ENCODE peak calls at places on chromosomes 3 and 15, in ten cellular contexts. One of them, this sample, is unnamed.

GRCh38 chr3:175426805-175427204 is 567.7 kb downstream of the NAALADL2 start:
- DNase-seq in cardiac muscle cell: no peak
- DNase-seq in non-pigmented ciliary epithelial cell: no peak
- DNase-seq in naive thymus-derived CD4-positive, alpha-beta T cell: no peak
- DNase-seq in T-helper 2 cell: no peak
- DNase-seq in stimulated activated CD4-positive, alpha-beta T cell treated with anti-CD3 and anti-CD28 coated beads, Interleukin-1b, Interleukin-23, amount 100 ng/mL, for 24 hours: no peak
- DNase-seq in fibroblast of villous mesenchyme: no peak
- DNase-seq in GM12865: no peak
- DNase-seq in nephron progenitor cell: no peak
- DNase-seq in psoas muscle: no peak
- DNase-seq in this sample: no peak

GRCh38 chr3:15108082-15108545 is 9.2 kb upstream of the RBSN start:
- DNase-seq in cardiac muscle cell: peak
- DNase-seq in non-pigmented ciliary epithelial cell: no peak
- DNase-seq in naive thymus-derived CD4-positive, alpha-beta T cell: peak
- DNase-seq in T-helper 2 cell: peak
- DNase-seq in stimulated activated CD4-positive, alpha-beta T cell treated with anti-CD3 and anti-CD28 coated beads, Interleukin-1b, Interleukin-23, amount 100 ng/mL, for 24 hours: peak
- DNase-seq in fibroblast of villous mesenchyme: peak
- DNase-seq in GM12865: peak
- DNase-seq in nephron progenitor cell: peak
- DNase-seq in psoas muscle: peak
- DNase-seq in this sample: peak

GRCh38 chr3:54791552-54792156 is 136.2 kb downstream of the LRTM1 start:
- DNase-seq in cardiac muscle cell: no peak
- DNase-seq in non-pigmented ciliary epithelial cell: no peak
- DNase-seq in naive thymus-derived CD4-positive, alpha-beta T cell: no peak
- DNase-seq in T-helper 2 cell: no peak
- DNase-seq in stimulated activated CD4-positive, alpha-beta T cell treated with anti-CD3 and anti-CD28 coated beads, Interleukin-1b, Interleukin-23, amount 100 ng/mL, for 24 hours: no peak
- DNase-seq in fibroblast of villous mesenchyme: no peak
- DNase-seq in GM12865: no peak
- DNase-seq in nephron progenitor cell: no peak
- DNase-seq in psoas muscle: no peak
- DNase-seq in this sample: no peak

GRCh38 chr3:183013074-183013473 is 32.7 kb upstream of the DCUN1D1 start:
- DNase-seq in cardiac muscle cell: no peak
- DNase-seq in non-pigmented ciliary epithelial cell: no peak
- DNase-seq in naive thymus-derived CD4-positive, alpha-beta T cell: no peak
- DNase-seq in T-helper 2 cell: no peak
- DNase-seq in stimulated activated CD4-positive, alpha-beta T cell treated with anti-CD3 and anti-CD28 coated beads, Interleukin-1b, Interleukin-23, amount 100 ng/mL, for 24 hours: no peak
- DNase-seq in fibroblast of villous mesenchyme: no peak
- DNase-seq in GM12865: no peak
- DNase-seq in nephron progenitor cell: no peak
- DNase-seq in psoas muscle: no peak
- DNase-seq in this sample: no peak

GRCh38 chr3:72462611-72463011 is 385.6 kb downstream of the SHQ1 start:
- DNase-seq in cardiac muscle cell: peak
- DNase-seq in non-pigmented ciliary epithelial cell: no peak
- DNase-seq in naive thymus-derived CD4-positive, alpha-beta T cell: no peak
- DNase-seq in T-helper 2 cell: no peak
- DNase-seq in stimulated activated CD4-positive, alpha-beta T cell treated with anti-CD3 and anti-CD28 coated beads, Interleukin-1b, Interleukin-23, amount 100 ng/mL, for 24 hours: no peak
- DNase-seq in fibroblast of villous mesenchyme: no peak
- DNase-seq in GM12865: no peak
- DNase-seq in nephron progenitor cell: no peak
- DNase-seq in psoas muscle: peak
- DNase-seq in this sample: no peak

GRCh38 chr3:32743934-32744333 is 58.9 kb downstream of the CNOT10 start:
- DNase-seq in cardiac muscle cell: peak
- DNase-seq in non-pigmented ciliary epithelial cell: no peak
- DNase-seq in naive thymus-derived CD4-positive, alpha-beta T cell: no peak
- DNase-seq in T-helper 2 cell: no peak
- DNase-seq in stimulated activated CD4-positive, alpha-beta T cell treated with anti-CD3 and anti-CD28 coated beads, Interleukin-1b, Interleukin-23, amount 100 ng/mL, for 24 hours: no peak
- DNase-seq in fibroblast of villous mesenchyme: peak
- DNase-seq in GM12865: no peak
- DNase-seq in nephron progenitor cell: no peak
- DNase-seq in psoas muscle: no peak
- DNase-seq in this sample: peak

GRCh38 chr3:32323605-32324004 is 68.0 kb upstream of the CMTM7 start:
- DNase-seq in cardiac muscle cell: no peak
- DNase-seq in non-pigmented ciliary epithelial cell: no peak
- DNase-seq in naive thymus-derived CD4-positive, alpha-beta T cell: no peak
- DNase-seq in T-helper 2 cell: no peak
- DNase-seq in stimulated activated CD4-positive, alpha-beta T cell treated with anti-CD3 and anti-CD28 coated beads, Interleukin-1b, Interleukin-23, amount 100 ng/mL, for 24 hours: no peak
- DNase-seq in fibroblast of villous mesenchyme: no peak
- DNase-seq in GM12865: no peak
- DNase-seq in nephron progenitor cell: no peak
- DNase-seq in psoas muscle: no peak
- DNase-seq in this sample: no peak

GRCh38 chr3:122188758-122189157 is 5.3 kb downstream of the CASR start:
- DNase-seq in cardiac muscle cell: no peak
- DNase-seq in non-pigmented ciliary epithelial cell: no peak
- DNase-seq in naive thymus-derived CD4-positive, alpha-beta T cell: no peak
- DNase-seq in T-helper 2 cell: no peak
- DNase-seq in stimulated activated CD4-positive, alpha-beta T cell treated with anti-CD3 and anti-CD28 coated beads, Interleukin-1b, Interleukin-23, amount 100 ng/mL, for 24 hours: no peak
- DNase-seq in fibroblast of villous mesenchyme: no peak
- DNase-seq in GM12865: no peak
- DNase-seq in nephron progenitor cell: no peak
- DNase-seq in psoas muscle: no peak
- DNase-seq in this sample: no peak

GRCh38 chr3:190424478-190425439 is 24.9 kb downstream of the TMEM207 start:
- DNase-seq in cardiac muscle cell: peak
- DNase-seq in non-pigmented ciliary epithelial cell: no peak
- DNase-seq in naive thymus-derived CD4-positive, alpha-beta T cell: peak
- DNase-seq in T-helper 2 cell: peak
- DNase-seq in stimulated activated CD4-positive, alpha-beta T cell treated with anti-CD3 and anti-CD28 coated beads, Interleukin-1b, Interleukin-23, amount 100 ng/mL, for 24 hours: no peak
- DNase-seq in fibroblast of villous mesenchyme: peak
- DNase-seq in GM12865: peak
- DNase-seq in nephron progenitor cell: peak
- DNase-seq in psoas muscle: peak
- DNase-seq in this sample: peak

GRCh38 chr3:71504250-71505036 is 79.1 kb downstream of the FOXP1 start:
- DNase-seq in cardiac muscle cell: peak
- DNase-seq in non-pigmented ciliary epithelial cell: peak
- DNase-seq in naive thymus-derived CD4-positive, alpha-beta T cell: no peak
- DNase-seq in T-helper 2 cell: no peak
- DNase-seq in stimulated activated CD4-positive, alpha-beta T cell treated with anti-CD3 and anti-CD28 coated beads, Interleukin-1b, Interleukin-23, amount 100 ng/mL, for 24 hours: peak
- DNase-seq in fibroblast of villous mesenchyme: peak
- DNase-seq in GM12865: no peak
- DNase-seq in nephron progenitor cell: no peak
- DNase-seq in psoas muscle: no peak
- DNase-seq in this sample: no peak

GRCh38 chr15:80970018-80970657 is 19.5 kb downstream of the MESD start:
- DNase-seq in cardiac muscle cell: peak
- DNase-seq in non-pigmented ciliary epithelial cell: no peak
- DNase-seq in naive thymus-derived CD4-positive, alpha-beta T cell: peak
- DNase-seq in T-helper 2 cell: peak
- DNase-seq in stimulated activated CD4-positive, alpha-beta T cell treated with anti-CD3 and anti-CD28 coated beads, Interleukin-1b, Interleukin-23, amount 100 ng/mL, for 24 hours: no peak
- DNase-seq in fibroblast of villous mesenchyme: peak
- DNase-seq in GM12865: peak
- DNase-seq in nephron progenitor cell: peak
- DNase-seq in psoas muscle: peak
- DNase-seq in this sample: peak

GRCh38 chr3:171774516-171774915 is 35.8 kb downstream of the PLD1 start:
- DNase-seq in cardiac muscle cell: no peak
- DNase-seq in non-pigmented ciliary epithelial cell: no peak
- DNase-seq in naive thymus-derived CD4-positive, alpha-beta T cell: no peak
- DNase-seq in T-helper 2 cell: no peak
- DNase-seq in stimulated activated CD4-positive, alpha-beta T cell treated with anti-CD3 and anti-CD28 coated beads, Interleukin-1b, Interleukin-23, amount 100 ng/mL, for 24 hours: no peak
- DNase-seq in fibroblast of villous mesenchyme: no peak
- DNase-seq in GM12865: no peak
- DNase-seq in nephron progenitor cell: no peak
- DNase-seq in psoas muscle: no peak
- DNase-seq in this sample: no peak

GRCh38 chr3:21486381-21486935 is 264.6 kb downstream of the ZNF385D start:
- DNase-seq in cardiac muscle cell: no peak
- DNase-seq in non-pigmented ciliary epithelial cell: no peak
- DNase-seq in naive thymus-derived CD4-positive, alpha-beta T cell: no peak
- DNase-seq in T-helper 2 cell: no peak
- DNase-seq in stimulated activated CD4-positive, alpha-beta T cell treated with anti-CD3 and anti-CD28 coated beads, Interleukin-1b, Interleukin-23, amount 100 ng/mL, for 24 hours: no peak
- DNase-seq in fibroblast of villous mesenchyme: no peak
- DNase-seq in GM12865: no peak
- DNase-seq in nephron progenitor cell: no peak
- DNase-seq in psoas muscle: no peak
- DNase-seq in this sample: no peak

GRCh38 chr3:99843590-99844260 is 26.1 kb downstream of the CMSS1 start:
- DNase-seq in cardiac muscle cell: peak
- DNase-seq in non-pigmented ciliary epithelial cell: no peak
- DNase-seq in naive thymus-derived CD4-positive, alpha-beta T cell: no peak
- DNase-seq in T-helper 2 cell: no peak
- DNase-seq in stimulated activated CD4-positive, alpha-beta T cell treated with anti-CD3 and anti-CD28 coated beads, Interleukin-1b, Interleukin-23, amount 100 ng/mL, for 24 hours: no peak
- DNase-seq in fibroblast of villous mesenchyme: no peak
- DNase-seq in GM12865: no peak
- DNase-seq in nephron progenitor cell: no peak
- DNase-seq in psoas muscle: no peak
- DNase-seq in this sample: no peak

GRCh38 chr3:90145094-90145810 is 1037.8 kb downstream of the EPHA3 start:
- DNase-seq in cardiac muscle cell: no peak
- DNase-seq in non-pigmented ciliary epithelial cell: no peak
- DNase-seq in naive thymus-derived CD4-positive, alpha-beta T cell: no peak
- DNase-seq in T-helper 2 cell: no peak
- DNase-seq in stimulated activated CD4-positive, alpha-beta T cell treated with anti-CD3 and anti-CD28 coated beads, Interleukin-1b, Interleukin-23, amount 100 ng/mL, for 24 hours: no peak
- DNase-seq in fibroblast of villous mesenchyme: peak
- DNase-seq in GM12865: no peak
- DNase-seq in nephron progenitor cell: no peak
- DNase-seq in psoas muscle: no peak
- DNase-seq in this sample: no peak

GRCh38 chr3:172701056-172701455 is 9.8 kb downstream of the NCEH1 start:
- DNase-seq in cardiac muscle cell: no peak
- DNase-seq in non-pigmented ciliary epithelial cell: no peak
- DNase-seq in naive thymus-derived CD4-positive, alpha-beta T cell: no peak
- DNase-seq in T-helper 2 cell: no peak
- DNase-seq in stimulated activated CD4-positive, alpha-beta T cell treated with anti-CD3 and anti-CD28 coated beads, Interleukin-1b, Interleukin-23, amount 100 ng/mL, for 24 hours: no peak
- DNase-seq in fibroblast of villous mesenchyme: no peak
- DNase-seq in GM12865: no peak
- DNase-seq in nephron progenitor cell: no peak
- DNase-seq in psoas muscle: no peak
- DNase-seq in this sample: no peak

GRCh38 chr15:71691700-71692417 is 118.5 kb upstream of the NR2E3 start:
- DNase-seq in cardiac muscle cell: peak
- DNase-seq in non-pigmented ciliary epithelial cell: peak
- DNase-seq in naive thymus-derived CD4-positive, alpha-beta T cell: no peak
- DNase-seq in T-helper 2 cell: no peak
- DNase-seq in stimulated activated CD4-positive, alpha-beta T cell treated with anti-CD3 and anti-CD28 coated beads, Interleukin-1b, Interleukin-23, amount 100 ng/mL, for 24 hours: no peak
- DNase-seq in fibroblast of villous mesenchyme: peak
- DNase-seq in GM12865: no peak
- DNase-seq in nephron progenitor cell: no peak
- DNase-seq in psoas muscle: peak
- DNase-seq in this sample: no peak

This sample was measured in MV-4-11.